ENCODE peak calls at places on chromosomes 11 and 22, in ten cellular contexts. One of them, this sample, is unnamed.

GRCh38 chr11:36385121-36385530 is 89.0 kb downstream of the PRR5L start:
- DNase-seq in astrocyte of the cerebellum: peak; percentile 50
- DNase-seq in AG09309: no peak
- DNase-seq in fibroblast of lung: peak; percentile 98
- DNase-seq in lower leg skin: no peak
- DNase-seq in hepatocyte: no peak
- DNase-seq in lower lobe of right lung: no peak
- DNase-seq in WTC11: no peak
- DNase-seq in adrenal gland: no peak
- DNase-seq in K562: no peak
- DNase-seq in this sample: peak; percentile 37

GRCh38 chr11:2534957-2535672 is 90.3 kb downstream of the KCNQ1 start:
- DNase-seq in adrenal gland: peak; percentile 9
- DNase-seq in lower lobe of right lung: peak; percentile 30
- DNase-seq in hepatocyte: no peak
- DNase-seq in WTC11: no peak
- DNase-seq in fibroblast of lung: no peak
- DNase-seq in astrocyte of the cerebellum: no peak
- DNase-seq in K562: no peak
- DNase-seq in AG09309: no peak
- DNase-seq in lower leg skin: no peak
- DNase-seq in this sample: no peak

GRCh38 chr22:50292643-50293440 is 14.6 kb downstream of the PLXNB2 start:
- DNase-seq in adrenal gland: no peak
- DNase-seq in lower lobe of right lung: no peak
- DNase-seq in astrocyte of the cerebellum: no peak
- DNase-seq in AG09309: no peak
- DNase-seq in K562: no peak
- DNase-seq in fibroblast of lung: no peak
- DNase-seq in lower leg skin: no peak
- DNase-seq in hepatocyte: no peak
- DNase-seq in WTC11: no peak
- DNase-seq in this sample: peak; percentile 56

GRCh38 chr11:86523738-86524602 is 148.4 kb downstream of the ME3 start:
- DNase-seq in lower lobe of right lung: no peak
- DNase-seq in hepatocyte: peak; percentile 78
- DNase-seq in adrenal gland: peak; percentile 62
- DNase-seq in fibroblast of lung: peak; percentile 84
- DNase-seq in WTC11: no peak
- DNase-seq in astrocyte of the cerebellum: peak; percentile 74
- DNase-seq in AG09309: no peak
- DNase-seq in lower leg skin: peak; percentile 31
- DNase-seq in K562: peak; percentile 67
- DNase-seq in this sample: no peak

GRCh38 chr11:23789938-23790371 is 706.9 kb upstream of the LUZP2 start:
- DNase-seq in WTC11: no peak
- DNase-seq in fibroblast of lung: peak; percentile 55
- DNase-seq in astrocyte of the cerebellum: no peak
- DNase-seq in hepatocyte: peak; percentile 79
- DNase-seq in lower leg skin: no peak
- DNase-seq in AG09309: peak; percentile 18
- DNase-seq in lower lobe of right lung: no peak
- DNase-seq in K562: no peak
- DNase-seq in adrenal gland: peak; percentile 7
- DNase-seq in this sample: no peak

GRCh38 chr11:43359432-43359818 is 705 bp downstream of the TTC17 start:
- DNase-seq in lower lobe of right lung: no peak
- DNase-seq in astrocyte of the cerebellum: no peak
- DNase-seq in lower leg skin: no peak
- DNase-seq in hepatocyte: peak; percentile 52
- DNase-seq in AG09309: no peak
- DNase-seq in fibroblast of lung: peak; percentile 41
- DNase-seq in K562: no peak
- DNase-seq in WTC11: peak; percentile 21
- DNase-seq in adrenal gland: no peak
- DNase-seq in this sample: peak; percentile 59

GRCh38 chr11:126392638-126393023 is 37.1 kb downstream of the ST3GAL4 start:
- DNase-seq in AG09309: no peak
- DNase-seq in hepatocyte: no peak
- DNase-seq in astrocyte of the cerebellum: peak; percentile 16
- DNase-seq in WTC11: no peak
- DNase-seq in fibroblast of lung: no peak
- DNase-seq in adrenal gland: no peak
- DNase-seq in lower lobe of right lung: no peak
- DNase-seq in lower leg skin: no peak
- DNase-seq in K562: no peak
- DNase-seq in this sample: no peak

GRCh38 chr11:2489103-2489502 is 44.3 kb downstream of the KCNQ1 start:
- DNase-seq in AG09309: no peak
- DNase-seq in adrenal gland: peak; percentile 28
- DNase-seq in hepatocyte: no peak
- DNase-seq in WTC11: no peak
- DNase-seq in lower lobe of right lung: no peak
- DNase-seq in astrocyte of the cerebellum: no peak
- DNase-seq in K562: no peak
- DNase-seq in lower leg skin: no peak
- DNase-seq in fibroblast of lung: no peak
- DNase-seq in this sample: no peak

GRCh38 chr11:26201411-26201810 is 130.5 kb upstream of the ANO3 start:
- DNase-seq in WTC11: no peak
- DNase-seq in lower lobe of right lung: no peak
- DNase-seq in AG09309: no peak
- DNase-seq in fibroblast of lung: peak; percentile 84
- DNase-seq in lower leg skin: no peak
- DNase-seq in K562: no peak
- DNase-seq in adrenal gland: no peak
- DNase-seq in hepatocyte: no peak
- DNase-seq in astrocyte of the cerebellum: no peak
- DNase-seq in this sample: no peak

GRCh38 chr22:17695986-17696385 is 57.4 kb downstream of the BCL2L13 start:
- DNase-seq in AG09309: no peak
- DNase-seq in lower leg skin: no peak
- DNase-seq in WTC11: no peak
- DNase-seq in K562: no peak
- DNase-seq in hepatocyte: no peak
- DNase-seq in adrenal gland: no peak
- DNase-seq in astrocyte of the cerebellum: no peak
- DNase-seq in lower lobe of right lung: no peak
- DNase-seq in fibroblast of lung: no peak
- DNase-seq in this sample: no peak

GRCh38 chr11:12266943-12267342 is 110.4 kb upstream of the PARVA start:
- DNase-seq in astrocyte of the cerebellum: no peak
- DNase-seq in K562: no peak
- DNase-seq in adrenal gland: no peak
- DNase-seq in lower lobe of right lung: no peak
- DNase-seq in lower leg skin: no peak
- DNase-seq in hepatocyte: no peak
- DNase-seq in WTC11: peak; percentile 42
- DNase-seq in fibroblast of lung: no peak
- DNase-seq in AG09309: no peak
- DNase-seq in this sample: no peak

GRCh38 chr11:36510567-36511020 is 522 bp upstream of the TRAF6 start:
- DNase-seq in fibroblast of lung: peak; percentile 19
- DNase-seq in AG09309: no peak
- DNase-seq in WTC11: no peak
- DNase-seq in lower leg skin: no peak
- DNase-seq in lower lobe of right lung: no peak
- DNase-seq in K562: no peak
- DNase-seq in astrocyte of the cerebellum: no peak
- DNase-seq in adrenal gland: no peak
- DNase-seq in hepatocyte: peak; percentile 9
- DNase-seq in this sample: no peak

GRCh38 chr11:65810046-65810868 is 23.4 kb downstream of the OVOL1 start:
- DNase-seq in lower leg skin: no peak
- DNase-seq in K562: no peak
- DNase-seq in AG09309: no peak
- DNase-seq in WTC11: no peak
- DNase-seq in lower lobe of right lung: peak; percentile 38
- DNase-seq in hepatocyte: no peak
- DNase-seq in adrenal gland: no peak
- DNase-seq in astrocyte of the cerebellum: no peak
- DNase-seq in fibroblast of lung: no peak
- DNase-seq in this sample: no peak
- TF ChIP-seq CTCF in lower leg skin: no peak
- TF ChIP-seq CTCF in K562: no peak
- TF ChIP-seq CTCF in AG09309: no peak
- TF ChIP-seq CTCF in WTC11: no peak
- TF ChIP-seq CTCF in lower lobe of right lung: no peak
- TF ChIP-seq CTCF in hepatocyte: no peak
- TF ChIP-seq CTCF in adrenal gland: no peak
- TF ChIP-seq CTCF in astrocyte of the cerebellum: no peak
- TF ChIP-seq CTCF in fibroblast of lung: no peak
- TF ChIP-seq CTCF in this sample: no peak

DNA sequence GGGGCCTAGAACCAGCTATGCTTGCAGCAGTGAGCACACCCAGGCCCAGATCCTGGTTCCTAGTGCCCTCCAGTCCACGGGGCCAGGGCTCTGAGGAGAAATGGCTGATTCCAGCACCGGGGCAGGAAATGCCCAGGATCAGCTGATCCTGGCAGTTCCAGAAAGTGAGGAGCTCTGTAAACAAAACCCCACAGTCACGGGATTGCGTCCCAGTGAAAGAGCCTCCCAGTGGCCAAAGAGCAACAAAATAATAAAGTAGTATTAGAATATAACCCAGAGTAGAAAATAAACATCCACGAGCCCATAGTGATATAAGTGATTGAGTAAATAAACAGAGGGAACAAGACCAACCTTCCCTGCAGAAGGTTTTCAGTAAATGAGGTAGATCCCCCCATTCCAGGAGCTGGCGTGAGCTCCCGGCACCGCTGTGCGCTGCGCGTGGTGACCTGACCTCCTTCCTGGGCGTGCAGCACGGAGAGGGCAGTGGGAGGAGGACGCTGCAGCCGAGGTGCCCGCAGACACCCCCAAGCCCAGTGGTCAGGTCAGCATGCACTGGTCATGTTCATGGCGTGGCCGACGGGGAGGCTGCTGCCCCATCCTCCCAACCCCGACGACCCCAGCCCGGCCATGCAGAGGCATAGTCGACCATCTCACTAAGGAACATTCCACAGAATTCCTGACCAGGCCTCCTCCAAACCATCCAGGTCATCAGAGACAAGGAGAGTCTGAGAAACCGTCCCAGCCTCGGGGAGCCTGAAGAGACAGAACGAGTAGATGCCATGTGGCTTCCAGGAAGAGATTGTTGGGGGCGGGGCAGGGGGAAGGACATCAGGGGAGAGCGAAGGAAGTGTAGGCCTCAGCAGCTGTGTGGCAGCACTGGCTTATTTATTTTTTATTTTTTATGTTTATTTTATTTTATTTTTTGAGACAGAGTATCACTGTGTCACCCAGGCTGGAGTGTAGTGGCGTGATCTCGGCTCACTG is 19.9 kb downstream of the PTDSS2 start:
- DNase-seq in fibroblast of lung: peak; percentile 88
- DNase-seq in astrocyte of the cerebellum: peak; percentile 13
- DNase-seq in hepatocyte: peak; percentile 91
- DNase-seq in K562: no peak
- DNase-seq in WTC11: no peak
- DNase-seq in lower lobe of right lung: peak; percentile 69
- DNase-seq in lower leg skin: peak; percentile 79
- DNase-seq in AG09309: no peak
- DNase-seq in adrenal gland: peak; percentile 88
- DNase-seq in this sample: no peak
- TF ChIP-seq CTCF in fibroblast of lung: peak; percentile 29
- TF ChIP-seq CTCF in astrocyte of the cerebellum: peak; percentile 24
- TF ChIP-seq CTCF in hepatocyte: peak; percentile 34
- TF ChIP-seq CTCF in K562: no peak
- TF ChIP-seq CTCF in WTC11: no peak
- TF ChIP-seq CTCF in lower lobe of right lung: peak; percentile 32
- TF ChIP-seq CTCF in lower leg skin: no peak
- TF ChIP-seq CTCF in AG09309: peak; percentile 39
- TF ChIP-seq CTCF in adrenal gland: no peak
- TF ChIP-seq CTCF in this sample: no peak

DNA sequence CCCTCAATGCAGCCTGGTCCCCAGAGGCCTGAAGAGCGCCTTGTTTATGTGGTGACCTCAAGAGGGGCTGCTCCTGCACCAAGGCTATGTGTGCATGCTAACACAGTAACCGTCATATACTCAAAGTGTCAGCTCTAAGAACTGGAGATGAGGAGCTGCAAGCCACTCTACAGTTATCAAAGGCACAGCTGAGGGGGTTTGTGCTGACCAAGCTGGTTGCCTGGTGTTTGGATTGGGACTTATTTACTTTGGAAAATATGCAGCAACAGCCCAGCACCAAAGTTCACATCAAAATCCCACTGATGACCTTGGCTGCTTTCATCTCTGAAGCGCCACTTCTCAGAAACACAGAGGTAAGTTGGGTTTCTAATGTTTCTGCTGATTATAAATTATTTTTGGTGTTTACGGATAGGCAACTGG is at the start of gene SERPIND1:
- DNase-seq in lower leg skin: no peak
- DNase-seq in K562: no peak
- DNase-seq in fibroblast of lung: no peak
- DNase-seq in adrenal gland: no peak
- DNase-seq in astrocyte of the cerebellum: no peak
- DNase-seq in lower lobe of right lung: no peak
- DNase-seq in AG09309: no peak
- DNase-seq in hepatocyte: peak; percentile 40
- DNase-seq in WTC11: no peak
- DNase-seq in this sample: no peak
- TF ChIP-seq CTCF in lower leg skin: no peak
- TF ChIP-seq CTCF in K562: no peak
- TF ChIP-seq CTCF in fibroblast of lung: no peak
- TF ChIP-seq CTCF in adrenal gland: no peak
- TF ChIP-seq CTCF in astrocyte of the cerebellum: no peak
- TF ChIP-seq CTCF in lower lobe of right lung: no peak
- TF ChIP-seq CTCF in AG09309: no peak
- TF ChIP-seq CTCF in hepatocyte: no peak
- TF ChIP-seq CTCF in WTC11: no peak
- TF ChIP-seq CTCF in this sample: no peak

GRCh38 chr22:25766418-25766817 is 24.4 kb downstream of the MYO18B start:
- DNase-seq in adrenal gland: no peak
- DNase-seq in AG09309: no peak
- DNase-seq in WTC11: no peak
- DNase-seq in fibroblast of lung: no peak
- DNase-seq in hepatocyte: no peak
- DNase-seq in K562: no peak
- DNase-seq in astrocyte of the cerebellum: no peak
- DNase-seq in lower lobe of right lung: no peak
- DNase-seq in lower leg skin: no peak
- DNase-seq in this sample: no peak

GRCh38 chr22:25763239-25763777 is 21.3 kb downstream of the MYO18B start:
- DNase-seq in hepatocyte: no peak
- DNase-seq in WTC11: no peak
- DNase-seq in fibroblast of lung: no peak
- DNase-seq in adrenal gland: no peak
- DNase-seq in lower lobe of right lung: no peak
- DNase-seq in lower leg skin: no peak
- DNase-seq in AG09309: no peak
- DNase-seq in astrocyte of the cerebellum: no peak
- DNase-seq in K562: no peak
- DNase-seq in this sample: no peak

GRCh38 chr22:25765016-25765367 is 23.0 kb downstream of the MYO18B start:
- DNase-seq in lower lobe of right lung: no peak
- DNase-seq in lower leg skin: no peak
- DNase-seq in WTC11: no peak
- DNase-seq in K562: no peak
- DNase-seq in fibroblast of lung: no peak
- DNase-seq in adrenal gland: no peak
- DNase-seq in astrocyte of the cerebellum: no peak
- DNase-seq in AG09309: no peak
- DNase-seq in hepatocyte: no peak
- DNase-seq in this sample: no peak

GRCh38 chr22:25765801-25766200 is 23.8 kb downstream of the MYO18B start:
- DNase-seq in lower leg skin: no peak
- DNase-seq in astrocyte of the cerebellum: no peak
- DNase-seq in fibroblast of lung: no peak
- DNase-seq in hepatocyte: no peak
- DNase-seq in K562: no peak
- DNase-seq in lower lobe of right lung: no peak
- DNase-seq in WTC11: no peak
- DNase-seq in adrenal gland: no peak
- DNase-seq in AG09309: no peak
- DNase-seq in this sample: no peak

GRCh38 chr22:25764270-25765015 is 22.5 kb downstream of the MYO18B start:
- DNase-seq in K562: peak; percentile 30
- DNase-seq in AG09309: no peak
- DNase-seq in lower leg skin: no peak
- DNase-seq in WTC11: peak; percentile 72
- DNase-seq in lower lobe of right lung: no peak
- DNase-seq in fibroblast of lung: no peak
- DNase-seq in hepatocyte: no peak
- DNase-seq in adrenal gland: no peak
- DNase-seq in astrocyte of the cerebellum: no peak
- DNase-seq in this sample: no peak
- TF ChIP-seq CTCF in K562: peak; percentile 15
- TF ChIP-seq CTCF in AG09309: peak; percentile 10
- TF ChIP-seq CTCF in lower leg skin: no peak
- TF ChIP-seq CTCF in WTC11: no peak
- TF ChIP-seq CTCF in lower lobe of right lung: no peak
- TF ChIP-seq CTCF in fibroblast of lung: no peak
- TF ChIP-seq CTCF in hepatocyte: no peak
- TF ChIP-seq CTCF in adrenal gland: no peak
- TF ChIP-seq CTCF in astrocyte of the cerebellum: no peak
- TF ChIP-seq CTCF in this sample: no peak